ENCODE peak calls at places on chromosome 7, in five cellular contexts. N is fibroblast of lung, C is A549, J is keratinocyte, S is stomach. M is an unnamed sample.

GRCh38 chr7:39069046-39069445 is 91.3 kb downstream of the POU6F2 start:
- DNase-seq in N (no peak), C (no peak), J (no peak), S (no peak), M (no peak)

GRCh38 chr7:149790146-149790548 is 16.8 kb upstream of the ZNF467 start:
- DNase-seq in N (no peak), C (peak; percentile 23), J (no peak), S (peak; percentile 51), M (peak; percentile 71)

GRCh38 chr7:92133737-92134270 is 473 bp downstream of the CYP51A1 start:
- DNase-seq in N (peak; percentile 65), C (peak; percentile 78), J (no peak), S (peak; percentile 65), M (peak; percentile 74)

GRCh38 chr7:100584046-100584676 is 1.8 kb downstream of the LRCH4 start:
- DNase-seq in N (no peak), C (no peak), J (no peak), S (no peak), M (no peak)

GRCh38 chr7:26949319-26949718 is 84.9 kb upstream of the SKAP2 start:
- DNase-seq in N (no peak), C (no peak), J (no peak), S (no peak), M (no peak)

GRCh38 chr7:12111461-12112405 is 99.4 kb upstream of the TMEM106B start:
- DNase-seq in N (peak; percentile 82), C (no peak), J (no peak), S (no peak), M (no peak)

GRCh38 chr7:71015260-71015900 is 116.6 kb upstream of the GALNT17 start:
- DNase-seq in N (no peak), C (no peak), J (no peak), S (no peak), M (no peak)

GRCh38 chr7:28802450-28802849 is 155.7 kb downstream of the TRIL start:
- DNase-seq in N (peak; percentile 81), C (no peak), J (no peak), S (no peak), M (no peak)

GRCh38 chr7:130063036-130063435 is 7.3 kb upstream of the KLHDC10 start:
- DNase-seq in N (no peak), C (peak; percentile 54), J (no peak), S (peak; percentile 50), M (no peak)

GRCh38 chr7:5634107-5634950 is 147.1 kb downstream of the RNF216 start:
- DNase-seq in N (peak; percentile 85), C (no peak), J (no peak), S (no peak), M (peak; percentile 87)

GRCh38 chr7:319267-319661 is 29.3 kb downstream of the FOXL3 start:
- DNase-seq in N (no peak), C (no peak), J (no peak), S (no peak), M (no peak)

GRCh38 chr7:138460176-138460648 is at the start of gene TRIM24:
- DNase-seq in N (peak; percentile 96), C (no peak), J (no peak), S (no peak), M (peak; percentile 97)

GRCh38 chr7:113677811-113678210 is 241.0 kb downstream of the PPP1R3A start:
- DNase-seq in N (no peak), C (no peak), J (no peak), S (no peak), M (no peak)

GRCh38 chr7:38102486-38102885 is 75.6 kb upstream of the STARD3NL start:
- DNase-seq in N (peak; percentile 83), C (no peak), J (no peak), S (no peak), M (no peak)

GRCh38 chr7:125136341-125136740 is 206.7 kb upstream of the POT1 start:
- DNase-seq in N (peak; percentile 2), C (no peak), J (peak; percentile 28), S (no peak), M (no peak)

GRCh38 chr7:117308891-117309290 is 14.0 kb downstream of the WNT2 start:
- DNase-seq in N (peak; percentile 30), C (no peak), J (no peak), S (no peak), M (no peak)

GRCh38 chr7:34165927-34166550 is 260.7 kb downstream of the BMPER start:
- DNase-seq in N (peak; percentile 27), C (peak; percentile 37), J (no peak), S (no peak), M (no peak)

GRCh38 chr7:74217455-74218342 is 7.9 kb downstream of the LAT2 start:
- DNase-seq in N (no peak), C (no peak), J (no peak), S (no peak), M (no peak)

GRCh38 chr7:98202367-98203195 is 8.7 kb upstream of the BHLHA15 start:
- DNase-seq in N (no peak), C (no peak), J (no peak), S (no peak), M (no peak)

GRCh38 chr7:134468054-134468453 is 9.2 kb upstream of the AKR1B1 start:
- DNase-seq in N (no peak), C (no peak), J (no peak), S (no peak), M (no peak)

GRCh38 chr7:81268551-81268950 is 349.7 kb upstream of the SEMA3C start:
- DNase-seq in N (peak; percentile 54), C (no peak), J (no peak), S (no peak), M (no peak)

GRCh38 chr7:1200045-1200444 is 32.6 kb upstream of the UNCX start:
- DNase-seq in N (peak; percentile 22), C (no peak), J (no peak), S (no peak), M (no peak)

GRCh38 chr7:22782616-22783232 is 39.9 kb downstream of the TOMM7 start:
- DNase-seq in N (peak; percentile 37), C (peak; percentile 65), J (peak; percentile 26), S (peak; percentile 72), M (peak; percentile 78)

GRCh38 chr7:143321242-143321641 is 5.3 kb downstream of the CLCN1 start:
- DNase-seq in N (no peak), C (no peak), J (no peak), S (no peak), M (no peak)

GRCh38 chr7:42642699-42643098 is 269.2 kb downstream of the C7orf25 start:
- DNase-seq in N (no peak), C (no peak), J (no peak), S (no peak), M (no peak)

GRCh38 chr7:80445351-80445750 is 66.5 kb downstream of the GNAT3 start:
- DNase-seq in N (no peak), C (no peak), J (no peak), S (no peak), M (no peak)

GRCh38 chr7:134778941-134779740 is at the start of gene CALD1:
- DNase-seq in N (peak; percentile 100), C (peak; percentile 89), J (peak; percentile 86), S (peak; percentile 57), M (peak; percentile 42)

GRCh38 chr7:11784808-11785536 is 47.0 kb downstream of the THSD7A start:
- DNase-seq in N (no peak), C (peak; percentile 91), J (no peak), S (no peak), M (no peak)

GRCh38 chr7:105210721-105211205 is 178.0 kb downstream of the SRPK2 start:
- DNase-seq in N (peak; percentile 41), C (no peak), J (no peak), S (peak; percentile 66), M (no peak)

GRCh38 chr7:54967384-54967783 is 51.4 kb upstream of the EGFR start:
- DNase-seq in N (peak; percentile 48), C (peak; percentile 86), J (peak; percentile 99), S (no peak), M (no peak)

GRCh38 chr7:114182837-114183236 is 231.8 kb upstream of the FOXP2 start:
- DNase-seq in N (peak; percentile 30), C (no peak), J (no peak), S (no peak), M (no peak)

GRCh38 chr7:17520941-17521340 is 222.5 kb downstream of the AHR start:
- DNase-seq in N (peak; percentile 67), C (no peak), J (no peak), S (no peak), M (no peak)
- H3K9me3 ChIP-seq in N (no peaks in the 10 kb centered on the region), C (no peaks in the 10 kb centered on the region), J (no peaks in the 10 kb centered on the region), S (no peaks in the 10 kb centered on the region), M (no peaks in the 10 kb centered on the region)

DNA sequence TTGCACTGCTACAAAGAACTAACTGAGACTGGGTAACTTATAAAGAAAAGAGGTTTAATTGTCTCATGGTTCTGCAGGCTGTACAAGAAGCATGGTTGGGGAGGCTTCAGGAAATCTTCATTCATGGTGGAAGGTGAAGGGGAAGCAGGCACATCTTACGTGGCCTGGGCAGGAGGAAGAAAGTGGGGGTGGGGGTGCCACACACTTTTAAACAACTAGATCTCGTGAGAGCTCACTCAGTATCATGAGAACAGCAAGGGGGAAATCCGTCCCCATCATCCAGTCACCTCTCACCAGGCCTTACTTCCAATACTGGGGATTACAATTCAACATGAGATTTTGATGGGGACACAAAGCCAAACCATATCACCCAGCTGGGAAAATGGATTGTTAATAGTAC is 281.7 kb downstream of the AUTS2 start:
- DNase-seq in N (no peak), C (no peak), J (no peak), S (no peak), M (no peak)
- TF ChIP-seq CTCF in N (no peak), C (no peak), J (no peak), S (no peak), M (no peak)

DNA sequence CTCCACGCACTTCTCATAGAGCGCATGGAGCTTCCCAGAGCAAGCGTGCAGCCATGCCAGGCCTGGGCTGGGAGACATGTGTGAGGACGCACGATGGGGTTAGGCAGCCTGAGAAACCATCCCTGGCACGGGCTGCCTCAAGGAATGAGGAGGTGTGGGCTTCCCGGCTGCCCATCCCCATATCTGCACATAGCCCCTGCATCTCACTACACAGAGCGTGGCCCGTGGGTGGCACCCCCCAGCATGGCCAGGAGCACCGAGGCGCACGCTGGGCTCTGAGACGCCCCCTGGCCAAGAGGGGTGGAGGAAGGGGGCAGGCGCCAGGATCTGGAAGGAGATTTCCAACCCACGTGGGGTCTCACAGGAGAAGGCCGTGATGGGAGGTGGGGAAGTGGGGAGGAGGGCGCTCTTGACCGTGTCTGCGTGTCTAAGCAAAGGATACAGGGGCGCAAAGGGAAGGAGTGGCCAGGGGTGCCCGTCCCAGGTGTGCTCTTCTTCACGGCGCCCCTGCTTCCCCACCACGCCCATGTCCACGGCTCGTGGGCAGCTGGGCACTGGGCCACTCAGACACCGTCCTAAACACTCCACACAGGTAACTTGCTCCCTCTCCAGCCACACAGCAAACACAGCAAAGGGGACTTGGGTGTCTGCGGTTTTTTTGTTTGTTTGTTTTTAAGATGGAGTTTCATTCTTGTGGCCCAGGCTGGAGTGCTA is 340.5 kb downstream of the PTPRN2 start:
- DNase-seq in N (no peak), C (no peak), J (no peak), S (peak; percentile 14), M (peak; percentile 40)
- H3K9me3 ChIP-seq in N (peaks cover 8% of the 10 kb centered on the region), C (peaks cover 2% of the 10 kb centered on the region), J (peaks cover 33% of the 10 kb centered on the region), S (no peaks in the 10 kb centered on the region), M (no peaks in the 10 kb centered on the region)

DNA sequence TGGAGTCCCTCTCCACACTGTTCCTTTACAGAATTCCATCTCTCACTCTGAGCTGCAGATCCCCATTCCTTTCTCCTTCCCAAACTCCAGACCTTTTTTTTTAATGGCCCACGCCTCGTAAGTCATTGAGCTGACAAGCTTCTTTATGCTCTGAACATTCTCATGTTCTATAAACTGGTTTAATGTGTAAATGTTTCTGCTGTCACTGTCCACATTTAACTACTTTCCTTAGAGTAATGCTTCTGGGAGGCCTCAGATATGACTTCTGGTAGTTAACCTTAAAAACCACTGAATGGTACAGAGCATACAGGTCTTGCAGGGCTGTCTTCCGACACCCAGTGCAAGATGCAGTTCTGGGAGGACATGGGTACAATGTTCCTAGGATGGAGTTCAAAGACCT is 71.1 kb upstream of the CAMK2B start:
- DNase-seq in N (no peak), C (no peak), J (no peak), S (no peak), M (no peak)
- TF ChIP-seq CTCF in N (no peak), C (no peak), J (no peak), S (no peak), M (no peak)

M was measured in psoas muscle.